ENCODE peak calls at places on chromosome 11, in nine cellular contexts. A is neuronal stem cell; K is uterus; C is A549; B is naive thymus-derived CD4-positive, alpha-beta T cell; N is H9; W is psoas muscle; H is CD8-positive, alpha-beta T cell; F is transverse colon. Q is an unnamed sample.

GRCh38 chr11:64396079-64396591 is 37.2 kb downstream of the RPS6KA4 start:
- DNase-seq in A (no peak), K (no peak), C (no peak), B (no peak), N (peak), W (no peak), H (no peak), F (no peak), Q (no peak)

GRCh38 chr11:78798567-78799170 is 224.0 kb upstream of the NARS2 start:
- DNase-seq in A (peak), K (peak), C (peak), B (no peak), N (peak), W (peak), H (no peak), F (peak), Q (no peak)

GRCh38 chr11:7457211-7457610 is 28.1 kb upstream of the OLFML1 start:
- DNase-seq in A (no peak), K (no peak), C (no peak), B (no peak), N (no peak), W (no peak), H (no peak), F (no peak), Q (no peak)

GRCh38 chr11:111938687-111939160 is 1.6 kb downstream of the DIXDC1 start:
- DNase-seq in A (no peak), K (no peak), C (no peak), B (peak), N (peak), W (no peak), H (no peak), F (no peak), Q (no peak)

GRCh38 chr11:118263694-118264567 is at the start of gene MPZL2:
- DNase-seq in A (peak), K (no peak), C (no peak), B (peak), N (peak), W (no peak), H (no peak), F (peak), Q (no peak)

GRCh38 chr11:60860943-60861342 is 5.2 kb upstream of the PTGDR2 start:
- DNase-seq in A (no peak), K (no peak), C (no peak), B (no peak), N (no peak), W (peak), H (no peak), F (no peak), Q (no peak)

GRCh38 chr11:94737171-94737611 is 31.0 kb upstream of the AMOTL1 start:
- DNase-seq in A (no peak), K (no peak), C (no peak), B (no peak), N (no peak), W (no peak), H (no peak), F (no peak), Q (no peak)

GRCh38 chr11:92211576-92212167 is 12.9 kb upstream of the FAT3 start:
- DNase-seq in A (peak), K (no peak), C (no peak), B (no peak), N (peak), W (no peak), H (no peak), F (no peak), Q (no peak)

GRCh38 chr11:61797263-61797944 is 4.7 kb downstream of the FEN1 start:
- DNase-seq in A (peak), K (peak), C (peak), B (peak), N (peak), W (peak), H (peak), F (peak), Q (peak)

GRCh38 chr11:120785576-120785975 is 238.3 kb upstream of the TBCEL start:
- DNase-seq in A (no peak), K (no peak), C (no peak), B (no peak), N (no peak), W (no peak), H (no peak), F (no peak), Q (no peak)

DNA sequence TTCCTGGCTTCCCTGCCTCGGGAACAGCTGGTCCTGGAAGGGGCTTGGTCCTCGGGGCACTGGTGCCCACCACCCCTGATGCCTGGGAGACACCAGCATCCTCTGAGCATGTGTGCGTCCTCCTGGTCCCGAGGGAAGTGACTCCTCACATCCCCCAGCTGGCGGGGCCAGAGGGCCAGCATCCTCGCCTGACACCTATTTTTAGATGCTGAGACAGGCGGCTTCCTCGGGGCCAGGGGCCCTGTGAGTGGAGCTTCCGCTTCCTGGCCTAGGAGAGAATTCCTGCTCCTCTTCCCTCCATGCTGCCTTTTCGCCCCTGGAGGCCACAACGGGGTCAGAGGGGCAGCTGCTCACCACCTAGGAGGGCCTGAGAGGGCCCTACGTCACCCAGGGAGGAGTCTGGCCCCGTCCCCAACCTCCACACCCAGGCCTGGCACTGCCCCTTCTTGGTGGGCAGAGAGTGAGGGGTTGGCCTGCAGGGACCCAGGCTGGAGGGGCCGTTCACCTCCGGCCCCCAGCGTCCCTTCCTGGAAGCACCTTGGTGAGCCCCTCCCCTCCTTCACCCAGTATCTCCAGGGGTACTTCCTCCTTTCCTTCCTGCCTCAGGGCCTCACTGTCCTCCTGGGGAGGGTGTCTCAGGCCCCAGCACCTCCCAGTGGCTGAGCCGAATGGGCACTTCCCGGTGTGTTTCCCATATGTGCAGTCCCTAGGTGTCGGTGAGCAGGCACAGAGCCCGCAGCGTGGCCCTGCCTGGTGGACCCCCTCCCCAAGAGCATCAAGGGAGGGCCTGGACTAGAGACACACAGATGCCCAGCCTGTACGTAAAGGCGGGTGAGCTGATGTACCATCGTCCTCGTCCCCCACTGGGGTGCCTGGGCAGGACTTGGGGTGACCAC is 6.1 kb downstream of the CD81 start:
- DNase-seq in A (no peak), K (peak), C (no peak), B (no peak), N (peak), W (peak), H (no peak), F (peak), Q (no peak)
- H3K27ac ChIP-seq in A (no peak), K (peak), C (peak), B (no peak), N (no peak), W (peak), H (no peak), F (peak), Q (no peak)

GRCh38 chr11:75480185-75480889 is 45.4 kb downstream of the GDPD5 start:
- DNase-seq in A (no peak), K (no peak), C (no peak), B (no peak), N (no peak), W (no peak), H (no peak), F (no peak), Q (no peak)
- H3K27ac ChIP-seq in A (no peak), K (no peak), C (no peak), B (no peak), N (no peak), W (no peak), H (no peak), F (no peak), Q (no peak)

GRCh38 chr11:17443000-17443399 is 33.6 kb downstream of the ABCC8 start:
- DNase-seq in A (no peak), K (no peak), C (no peak), B (no peak), N (no peak), W (no peak), H (no peak), F (no peak), Q (no peak)
- H3K27ac ChIP-seq in A (no peak), K (no peak), C (no peak), B (no peak), N (no peak), W (no peak), H (no peak), F (no peak), Q (no peak)

DNA sequence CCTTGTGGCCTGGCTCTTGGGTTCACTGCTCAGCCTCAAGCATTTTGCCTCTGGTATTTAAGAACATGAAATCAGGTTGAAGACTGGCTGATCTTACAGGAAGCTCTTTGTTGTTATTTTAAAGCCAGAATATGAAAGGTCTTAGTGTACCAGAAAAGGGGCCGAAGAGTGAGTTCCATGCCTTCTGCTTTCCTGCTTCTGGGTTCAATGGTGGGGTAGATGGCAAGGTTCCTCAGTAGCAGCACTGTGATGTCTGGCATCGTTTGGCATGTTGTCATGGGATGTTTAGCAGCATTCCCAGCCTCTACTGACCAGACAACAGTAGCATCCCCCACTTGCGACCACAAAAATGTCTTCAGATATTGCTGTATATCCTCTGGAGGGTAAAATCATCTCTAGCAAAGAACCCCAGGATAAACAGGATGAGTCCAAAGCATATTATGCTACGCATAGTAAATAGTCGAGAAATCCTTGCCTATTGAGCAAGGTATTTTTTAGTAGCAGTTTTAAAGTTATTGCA is 2.4 kb downstream of the VPS26B start:
- DNase-seq in A (no peak), K (no peak), C (no peak), B (no peak), N (no peak), W (no peak), H (no peak), F (no peak), Q (no peak)
- H3K27ac ChIP-seq in A (no peak), K (no peak), C (no peak), B (no peak), N (no peak), W (no peak), H (no peak), F (no peak), Q (no peak)

GRCh38 chr11:133952199-133953190 is 4.3 kb downstream of the IGSF9B start:
- DNase-seq in A (no peak), K (no peak), C (no peak), B (no peak), N (no peak), W (no peak), H (no peak), F (no peak), Q (no peak)
- H3K27ac ChIP-seq in A (no peak), K (peak), C (no peak), B (no peak), N (no peak), W (peak), H (no peak), F (peak), Q (no peak)

DNA sequence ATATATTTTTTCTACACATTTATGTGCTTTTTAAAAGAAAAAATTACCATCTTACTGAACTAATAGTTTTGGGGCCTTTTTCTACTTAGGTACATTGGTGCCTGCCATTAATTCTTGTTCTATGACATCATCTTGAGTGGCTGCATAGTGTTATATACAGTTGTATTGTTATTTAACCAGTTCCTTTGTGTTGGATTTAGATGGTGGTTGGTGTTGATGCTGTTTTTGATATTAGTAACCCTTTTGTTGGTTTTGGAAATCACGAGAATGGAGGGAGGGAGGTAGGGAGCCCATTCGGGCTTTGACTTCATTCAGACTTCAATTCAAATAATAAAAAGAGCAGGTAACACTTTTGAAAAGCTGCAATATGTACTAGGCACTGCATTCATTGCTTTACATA is 15.4 kb upstream of the C11orf96 start:
- DNase-seq in A (no peak), K (no peak), C (no peak), B (no peak), N (no peak), W (no peak), H (no peak), F (no peak), Q (no peak)
- H3K27ac ChIP-seq in A (no peak), K (no peak), C (no peak), B (no peak), N (no peak), W (no peak), H (no peak), F (peak), Q (no peak)